ENCODE peak calls at places on chromosome 20, in seven cellular contexts. One of them, this sample, is unnamed.

GRCh38 chr20:2217857-2218529 is 77.8 kb upstream of the TGM3 start:
- DNase-seq in GM12892: no peak
- DNase-seq in GM12878: peak; percentile 20
- DNase-seq in HepG2: no peak
- DNase-seq in H1: no peak
- DNase-seq in K562: no peak
- DNase-seq in SK-N-SH: no peak
- DNase-seq in this sample: no peak

GRCh38 chr20:54255157-54255556 is 47.3 kb downstream of the PFDN4 start:
- DNase-seq in GM12892: no peak
- DNase-seq in GM12878: no peak
- DNase-seq in HepG2: no peak
- DNase-seq in H1: no peak
- DNase-seq in K562: no peak
- DNase-seq in SK-N-SH: no peak
- DNase-seq in this sample: no peak

GRCh38 chr20:19949195-19949867 is 67.8 kb upstream of the NAA20 start:
- DNase-seq in GM12892: no peak
- DNase-seq in GM12878: no peak
- DNase-seq in HepG2: no peak
- DNase-seq in H1: no peak
- DNase-seq in K562: no peak
- DNase-seq in SK-N-SH: no peak
- DNase-seq in this sample: no peak

GRCh38 chr20:57672164-57672563 is 37.7 kb downstream of the PMEPA1 start:
- DNase-seq in GM12892: no peak
- DNase-seq in GM12878: no peak
- DNase-seq in HepG2: no peak
- DNase-seq in H1: no peak
- DNase-seq in K562: no peak
- DNase-seq in SK-N-SH: peak; percentile 72
- DNase-seq in this sample: no peak

GRCh38 chr20:37401282-37401929 is 55.5 kb downstream of the SRC start:
- DNase-seq in GM12892: no peak
- DNase-seq in GM12878: no peak
- DNase-seq in HepG2: no peak
- DNase-seq in H1: no peak
- DNase-seq in K562: no peak
- DNase-seq in SK-N-SH: no peak
- DNase-seq in this sample: no peak

GRCh38 chr20:64165866-64166600 is 1.8 kb downstream of the MYT1 start:
- DNase-seq in GM12892: no peak
- DNase-seq in GM12878: no peak
- DNase-seq in HepG2: no peak
- DNase-seq in H1: no peak
- DNase-seq in K562: no peak
- DNase-seq in SK-N-SH: peak; percentile 79
- DNase-seq in this sample: no peak

GRCh38 chr20:57653546-57653900 is 33.3 kb upstream of the ZBP1 start:
- DNase-seq in GM12892: peak; percentile 15
- DNase-seq in GM12878: no peak
- DNase-seq in HepG2: no peak
- DNase-seq in H1: no peak
- DNase-seq in K562: no peak
- DNase-seq in SK-N-SH: peak; percentile 14
- DNase-seq in this sample: no peak

GRCh38 chr20:33444797-33445560 is 1.4 kb upstream of the SNTA1 start:
- DNase-seq in GM12892: no peak
- DNase-seq in GM12878: no peak
- DNase-seq in HepG2: peak; percentile 75
- DNase-seq in H1: no peak
- DNase-seq in K562: peak; percentile 1
- DNase-seq in SK-N-SH: no peak
- DNase-seq in this sample: no peak

GRCh38 chr20:4519530-4519929 is 202.2 kb upstream of the PRND start:
- DNase-seq in GM12892: peak; percentile 17
- DNase-seq in GM12878: no peak
- DNase-seq in HepG2: no peak
- DNase-seq in H1: no peak
- DNase-seq in K562: peak; percentile 17
- DNase-seq in SK-N-SH: peak; percentile 15
- DNase-seq in this sample: peak; percentile 18

GRCh38 chr20:37259031-37259430 is 2.6 kb downstream of the GHRH start:
- DNase-seq in GM12892: no peak
- DNase-seq in GM12878: no peak
- DNase-seq in HepG2: no peak
- DNase-seq in H1: no peak
- DNase-seq in K562: no peak
- DNase-seq in SK-N-SH: no peak
- DNase-seq in this sample: no peak

GRCh38 chr20:14488756-14489479 is 151.5 kb upstream of the FLRT3 start:
- DNase-seq in GM12892: no peak
- DNase-seq in GM12878: no peak
- DNase-seq in HepG2: no peak
- DNase-seq in H1: no peak
- DNase-seq in K562: no peak
- DNase-seq in SK-N-SH: no peak
- DNase-seq in this sample: no peak

GRCh38 chr20:51930775-51931174 is 128.5 kb upstream of the SALL4 start:
- DNase-seq in GM12892: no peak
- DNase-seq in GM12878: no peak
- DNase-seq in HepG2: no peak
- DNase-seq in H1: no peak
- DNase-seq in K562: no peak
- DNase-seq in SK-N-SH: no peak
- DNase-seq in this sample: no peak

GRCh38 chr20:63009988-63010769 is 3.4 kb upstream of the BHLHE23 start:
- DNase-seq in GM12892: peak; percentile 82
- DNase-seq in GM12878: peak; percentile 97
- DNase-seq in HepG2: no peak
- DNase-seq in H1: no peak
- DNase-seq in K562: peak; percentile 45
- DNase-seq in SK-N-SH: no peak
- DNase-seq in this sample: peak; percentile 79

GRCh38 chr20:57383447-57384347 is 7.5 kb upstream of the RBM38 start:
- DNase-seq in GM12892: no peak
- DNase-seq in GM12878: no peak
- DNase-seq in HepG2: no peak
- DNase-seq in H1: no peak
- DNase-seq in K562: no peak
- DNase-seq in SK-N-SH: no peak
- DNase-seq in this sample: no peak

GRCh38 chr20:54184920-54185626 is 11.3 kb upstream of the CYP24A1 start:
- DNase-seq in GM12892: no peak
- DNase-seq in GM12878: no peak
- DNase-seq in HepG2: no peak
- DNase-seq in H1: no peak
- DNase-seq in K562: no peak
- DNase-seq in SK-N-SH: no peak
- DNase-seq in this sample: no peak

GRCh38 chr20:354298-354977 is 7.5 kb downstream of the NRSN2 start:
- DNase-seq in GM12892: peak; percentile 92
- DNase-seq in GM12878: no peak
- DNase-seq in HepG2: peak; percentile 87
- DNase-seq in H1: no peak
- DNase-seq in K562: peak; percentile 84
- DNase-seq in SK-N-SH: peak; percentile 90
- DNase-seq in this sample: peak; percentile 89

GRCh38 chr20:11451793-11452291 is 465.9 kb upstream of the BTBD3 start:
- DNase-seq in GM12892: no peak
- DNase-seq in GM12878: no peak
- DNase-seq in HepG2: no peak
- DNase-seq in H1: no peak
- DNase-seq in K562: no peak
- DNase-seq in SK-N-SH: no peak
- DNase-seq in this sample: no peak

GRCh38 chr20:44780226-44780625 is 30.1 kb downstream of the RIMS4 start:
- DNase-seq in GM12892: no peak
- DNase-seq in GM12878: no peak
- DNase-seq in HepG2: peak; percentile 55
- DNase-seq in H1: no peak
- DNase-seq in K562: peak; percentile 50
- DNase-seq in SK-N-SH: no peak
- DNase-seq in this sample: no peak
- TF ChIP-seq TAF1 in GM12892: no peak
- TF ChIP-seq TAF1 in GM12878: no peak
- TF ChIP-seq TAF1 in HepG2: no peak
- TF ChIP-seq TAF1 in H1: no peak
- TF ChIP-seq TAF1 in K562: no peak
- TF ChIP-seq TAF1 in SK-N-SH: no peak
- TF ChIP-seq TAF1 in this sample: no peak

GRCh38 chr20:46126440-46127056 is 8.4 kb downstream of the CD40 start:
- DNase-seq in GM12892: no peak
- DNase-seq in GM12878: no peak
- DNase-seq in HepG2: peak; percentile 74
- DNase-seq in H1: no peak
- DNase-seq in K562: no peak
- DNase-seq in SK-N-SH: no peak
- DNase-seq in this sample: no peak

GRCh38 chr20:46130534-46130933 is 12.4 kb downstream of the CD40 start:
- DNase-seq in GM12892: no peak
- DNase-seq in GM12878: peak; percentile 43
- DNase-seq in HepG2: no peak
- DNase-seq in H1: no peak
- DNase-seq in K562: no peak
- DNase-seq in SK-N-SH: no peak
- DNase-seq in this sample: no peak

GRCh38 chr20:46129955-46130481 is 11.9 kb downstream of the CD40 start:
- DNase-seq in GM12892: no peak
- DNase-seq in GM12878: peak; percentile 59
- DNase-seq in HepG2: no peak
- DNase-seq in H1: no peak
- DNase-seq in K562: no peak
- DNase-seq in SK-N-SH: no peak
- DNase-seq in this sample: no peak

GRCh38 chr20:46127396-46128010 is 9.4 kb downstream of the CD40 start:
- DNase-seq in GM12892: no peak
- DNase-seq in GM12878: no peak
- DNase-seq in HepG2: no peak
- DNase-seq in H1: no peak
- DNase-seq in K562: no peak
- DNase-seq in SK-N-SH: no peak
- DNase-seq in this sample: no peak

DNA sequence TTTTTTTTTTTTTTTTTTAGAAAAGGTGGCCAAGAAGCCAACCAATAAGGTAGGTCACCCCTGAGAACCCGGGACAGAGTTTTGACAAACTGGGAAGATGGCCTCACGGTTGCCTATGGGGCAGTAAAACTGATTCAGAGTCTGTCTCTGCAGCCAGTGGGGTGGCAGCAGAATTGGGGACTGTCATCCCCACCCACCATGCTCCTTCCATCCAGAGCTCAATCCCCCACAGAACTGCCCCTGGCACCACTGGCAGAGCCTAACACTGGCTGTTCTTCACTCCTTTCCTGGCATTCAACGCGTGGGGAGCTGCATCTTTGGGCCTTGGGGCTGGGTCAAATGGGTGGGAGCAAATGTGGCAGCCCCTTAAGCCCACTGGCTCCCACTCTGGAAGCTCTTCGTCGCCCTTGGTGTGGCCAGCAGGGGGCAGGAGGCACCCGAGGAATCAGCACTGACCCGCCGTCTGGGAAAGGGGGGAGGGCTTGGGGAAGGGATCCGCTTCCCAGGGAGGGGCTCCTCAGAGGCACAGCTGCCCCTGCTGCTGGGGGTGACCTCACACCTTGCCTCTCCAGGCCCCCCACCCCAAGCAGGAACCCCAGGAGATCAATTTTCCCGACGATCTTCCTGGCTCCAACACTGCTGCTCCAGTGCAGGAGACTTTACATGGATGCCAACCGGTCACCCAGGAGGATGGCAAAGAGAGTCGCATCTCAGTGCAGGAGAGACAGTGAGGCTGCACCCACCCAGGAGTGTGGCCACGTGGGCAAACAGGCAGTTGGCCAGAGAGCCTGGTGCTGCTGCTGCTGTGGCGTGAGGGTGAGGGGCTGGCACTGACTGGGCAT is 10.4 kb downstream of the CD40 start:
- DNase-seq in GM12892: no peak
- DNase-seq in GM12878: no peak
- DNase-seq in HepG2: peak; percentile 23
- DNase-seq in H1: no peak
- DNase-seq in K562: peak; percentile 68
- DNase-seq in SK-N-SH: peak; percentile 89
- DNase-seq in this sample: no peak
- TF ChIP-seq TAF1 in GM12892: no peak
- TF ChIP-seq TAF1 in GM12878: no peak
- TF ChIP-seq TAF1 in HepG2: no peak
- TF ChIP-seq TAF1 in H1: no peak
- TF ChIP-seq TAF1 in K562: no peak
- TF ChIP-seq TAF1 in SK-N-SH: no peak
- TF ChIP-seq TAF1 in this sample: no peak

DNA sequence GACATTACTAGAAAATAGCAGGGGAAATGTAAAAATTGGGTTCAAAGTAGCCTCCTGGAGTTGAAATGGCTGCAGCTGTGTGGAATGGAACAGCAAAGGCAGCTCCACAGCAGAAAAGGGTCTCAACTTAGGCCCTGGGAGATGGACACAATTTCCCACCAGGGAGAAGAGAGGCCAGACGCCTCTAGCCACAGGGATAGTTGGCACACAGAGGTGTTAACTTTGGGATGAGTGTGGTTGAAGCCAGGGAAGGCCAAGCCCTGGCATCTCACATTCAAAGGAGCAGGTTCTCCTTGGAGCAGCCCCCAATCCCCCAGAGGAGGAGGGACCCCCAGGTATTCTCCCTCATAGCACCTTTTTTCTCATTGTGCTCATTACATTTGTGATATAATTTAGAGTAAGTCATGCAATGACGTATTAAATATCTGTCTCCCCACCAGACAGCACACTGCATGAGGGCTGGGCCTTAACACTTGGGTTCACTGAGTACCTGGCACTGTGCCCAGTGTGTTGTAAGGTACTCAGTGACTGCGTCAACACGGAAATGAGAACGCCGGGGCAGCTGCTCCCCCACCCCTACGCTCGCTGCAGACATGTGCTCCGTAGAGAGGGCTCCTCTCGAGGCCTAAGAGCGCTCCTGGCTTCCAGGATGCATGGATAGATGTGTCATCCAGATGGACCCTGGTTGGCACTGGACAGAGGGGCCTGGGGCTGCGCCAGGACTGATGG is 76.0 kb upstream of the CD93 start:
- DNase-seq in GM12892: no peak
- DNase-seq in GM12878: no peak
- DNase-seq in HepG2: peak; percentile 73
- DNase-seq in H1: no peak
- DNase-seq in K562: no peak
- DNase-seq in SK-N-SH: no peak
- DNase-seq in this sample: no peak
- TF ChIP-seq TAF1 in GM12892: no peak
- TF ChIP-seq TAF1 in GM12878: no peak
- TF ChIP-seq TAF1 in HepG2: no peak
- TF ChIP-seq TAF1 in H1: no peak
- TF ChIP-seq TAF1 in K562: no peak
- TF ChIP-seq TAF1 in SK-N-SH: no peak
- TF ChIP-seq TAF1 in this sample: no peak

DNA sequence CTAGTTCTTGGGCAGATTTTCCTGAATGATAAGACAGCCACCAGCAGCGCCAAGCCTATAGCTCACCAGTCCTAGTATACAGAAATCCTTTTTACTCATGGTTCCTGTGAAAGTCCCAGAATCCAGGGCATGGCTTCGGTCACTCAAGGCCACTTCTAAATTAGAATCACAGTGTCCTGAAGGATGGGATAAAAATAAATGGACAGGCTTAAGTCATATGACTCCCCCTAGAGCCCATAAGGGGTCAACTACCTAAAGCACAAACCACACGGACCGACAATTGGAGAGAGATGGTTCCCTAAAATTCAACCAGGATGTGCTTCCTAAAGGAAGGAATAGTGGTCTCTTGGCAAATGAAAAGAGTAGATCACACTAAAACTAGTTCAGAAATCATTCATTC is 404.1 kb upstream of the PLCB4 start:
- DNase-seq in GM12892: no peak
- DNase-seq in GM12878: no peak
- DNase-seq in HepG2: no peak
- DNase-seq in H1: no peak
- DNase-seq in K562: no peak
- DNase-seq in SK-N-SH: no peak
- DNase-seq in this sample: no peak
- TF ChIP-seq TAF1 in GM12892: no peak
- TF ChIP-seq TAF1 in GM12878: no peak
- TF ChIP-seq TAF1 in HepG2: no peak
- TF ChIP-seq TAF1 in H1: no peak
- TF ChIP-seq TAF1 in K562: no peak
- TF ChIP-seq TAF1 in SK-N-SH: no peak
- TF ChIP-seq TAF1 in this sample: no peak

This sample was measured in GM12891.